ENCODE peak calls at places on chromosomes 12 and 14, in seven cellular contexts. Q, A, G, S, I, N and X are unnamed samples.
A peak's percentile ranks its signal among the peaks of the same experiment; 100 is the strongest.

GRCh38 chr14:35229495-35230089 is 62.6 kb upstream of the PSMA6 start:
- DNase-seq in Q (no peak), A (no peak), G (no peak), S (no peak), I (no peak), N (no peak), X (no peak)

GRCh38 chr12:98419795-98420402 is 95.5 kb upstream of the TMPO start:
- DNase-seq in Q (no peak), A (no peak), G (no peak), S (no peak), I (no peak), N (no peak), X (no peak)

GRCh38 chr12:57214398-57214781 is 2.2 kb upstream of the NXPH4 start:
- DNase-seq in Q (no peak), A (peak; percentile 50), G (no peak), S (no peak), I (peak; percentile 82), N (peak; percentile 61), X (peak; percentile 89)

GRCh38 chr14:43132441-43132840 is 1374.6 kb downstream of the FSCB start:
- DNase-seq in Q (no peak), A (no peak), G (no peak), S (no peak), I (no peak), N (no peak), X (no peak)

GRCh38 chr14:61341275-61342210 is 20.2 kb downstream of the PRKCH start:
- DNase-seq in Q (peak; percentile 26), A (no peak), G (no peak), S (no peak), I (no peak), N (no peak), X (no peak)

GRCh38 chr12:66709893-66710292 is 31.0 kb upstream of the GRIP1 start:
- DNase-seq in Q (no peak), A (no peak), G (no peak), S (no peak), I (no peak), N (no peak), X (no peak)

GRCh38 chr12:53785161-53785560 is 33.4 kb upstream of the CISTR start:
- DNase-seq in Q (no peak), A (no peak), G (no peak), S (no peak), I (no peak), N (no peak), X (no peak)

GRCh38 chr14:105154476-105154871 is 14.1 kb downstream of the JAG2 start:
- DNase-seq in Q (no peak), A (no peak), G (no peak), S (no peak), I (no peak), N (no peak), X (peak; percentile 62)

GRCh38 chr12:20822415-20822814 is 11.9 kb downstream of the SLCO1B3 start:
- DNase-seq in Q (no peak), A (no peak), G (no peak), S (peak; percentile 64), I (no peak), N (no peak), X (no peak)

GRCh38 chr12:93387780-93388179 is 10.1 kb downstream of the NUDT4 start:
- DNase-seq in Q (peak; percentile 21), A (peak; percentile 81), G (no peak), S (no peak), I (no peak), N (no peak), X (no peak)

GRCh38 chr12:65609359-65609771 is 214.9 kb upstream of the HMGA2 start:
- DNase-seq in Q (no peak), A (peak; percentile 93), G (no peak), S (peak; percentile 84), I (no peak), N (no peak), X (no peak)

GRCh38 chr12:71399197-71399596 is 40.4 kb upstream of the LGR5 start:
- DNase-seq in Q (no peak), A (no peak), G (no peak), S (no peak), I (no peak), N (no peak), X (no peak)

GRCh38 chr14:92409069-92409468 is 86.1 kb downstream of the SLC24A4 start:
- DNase-seq in Q (no peak), A (no peak), G (peak; percentile 81), S (no peak), I (no peak), N (no peak), X (no peak)

GRCh38 chr14:97021571-97022171 is 224.5 kb downstream of the VRK1 start:
- DNase-seq in Q (no peak), A (no peak), G (no peak), S (no peak), I (peak; percentile 19), N (no peak), X (no peak)

GRCh38 chr12:111197545-111197944 is 171.3 kb downstream of the PHETA1 start:
- DNase-seq in Q (no peak), A (no peak), G (no peak), S (no peak), I (no peak), N (no peak), X (no peak)

GRCh38 chr14:103056322-103057027 is 874 bp downstream of the CDC42BPB start:
- DNase-seq in Q (no peak), A (peak; percentile 55), G (peak; percentile 83), S (peak; percentile 63), I (peak; percentile 87), N (peak; percentile 69), X (peak; percentile 89)

GRCh38 chr12:120474092-120474960 is 4.8 kb upstream of the SRSF9 start:
- DNase-seq in Q (peak; percentile 76), A (peak; percentile 80), G (no peak), S (peak; percentile 98), I (peak; percentile 56), N (no peak), X (peak; percentile 73)

GRCh38 chr12:29895966-29896365 is 112.2 kb upstream of the TMTC1 start:
- DNase-seq in Q (no peak), A (no peak), G (no peak), S (no peak), I (no peak), N (no peak), X (no peak)
- H3K27ac ChIP-seq in Q (no peak overlapping the region), A (no peak overlapping the region), G (no peak overlapping the region), S (no peak overlapping the region), I (no peak overlapping the region), N (no peak overlapping the region), X (no peak overlapping the region)

GRCh38 chr12:52495385-52495784 is 2.3 kb upstream of the KRT6A start:
- DNase-seq in Q (peak; percentile 81), A (no peak), G (no peak), S (no peak), I (peak; percentile 59), N (no peak), X (no peak)

GRCh38 chr12:52494100-52494499 is 1.0 kb upstream of the KRT6A start:
- DNase-seq in Q (no peak), A (no peak), G (no peak), S (no peak), I (no peak), N (no peak), X (no peak)

GRCh38 chr12:52496054-52496453 is 3.0 kb upstream of the KRT6A start:
- DNase-seq in Q (no peak), A (no peak), G (no peak), S (no peak), I (no peak), N (no peak), X (no peak)

GRCh38 chr12:52493172-52493571 is at the start of gene KRT6A:
- DNase-seq in Q (peak; percentile 93), A (no peak), G (no peak), S (peak; percentile 62), I (no peak), N (no peak), X (no peak)

GRCh38 chr12:52494518-52494917 is 1.5 kb upstream of the KRT6A start:
- DNase-seq in Q (peak; percentile 96), A (no peak), G (peak; percentile 87), S (no peak), I (peak; percentile 42), N (peak; percentile 80), X (no peak)
- H3K27ac ChIP-seq in Q (peak overlapping the region; percentile 99), A (no peak overlapping the region), G (no peak overlapping the region), S (no peak overlapping the region), I (peak overlapping the region; percentile 45), N (no peak overlapping the region), X (no peak overlapping the region)

GRCh38 chr12:114668151-114668891 is 15.7 kb downstream of the TBX3 start:
- DNase-seq in Q (peak; percentile 26), A (peak; percentile 84), G (peak; percentile 84), S (peak; percentile 46), I (peak; percentile 96), N (peak; percentile 66), X (peak; percentile 75)
- H3K27ac ChIP-seq in Q (no peak overlapping the region), A (peak overlapping the region; percentile 89), G (peak overlapping the region; percentile 38), S (no peak overlapping the region), I (peak overlapping the region; percentile 97), N (peak overlapping the region; percentile 26), X (no peak overlapping the region)

DNA sequence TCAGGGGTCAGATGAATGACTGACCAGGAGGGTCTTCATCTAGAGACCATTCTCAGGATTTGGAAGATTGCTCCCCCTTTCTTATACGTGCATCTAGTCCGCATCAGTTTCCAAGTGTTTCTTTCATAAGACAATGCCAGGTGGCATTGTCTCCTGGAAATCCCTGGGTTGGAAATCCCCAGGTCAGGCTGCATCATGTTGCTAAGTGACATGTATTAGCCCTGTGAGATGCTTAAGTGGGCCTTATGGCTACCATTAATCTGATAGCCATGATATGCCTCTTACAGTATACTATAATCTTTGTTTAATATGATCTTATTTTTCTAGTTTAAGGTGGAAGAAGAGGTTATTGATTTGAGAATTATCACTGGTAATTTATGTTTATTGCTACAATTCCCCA is 92.8 kb downstream of the DIO3 start:
- DNase-seq in Q (no peak), A (no peak), G (no peak), S (no peak), I (no peak), N (no peak), X (no peak)
- H3K27ac ChIP-seq in Q (no peak overlapping the region), A (no peak overlapping the region), G (no peak overlapping the region), S (no peak overlapping the region), I (no peak overlapping the region), N (no peak overlapping the region), X (no peak overlapping the region)

GRCh38 chr12:133236556-133236955 is 879 bp upstream of the ANHX start:
- DNase-seq in Q (no peak), A (no peak), G (no peak), S (no peak), I (no peak), N (peak; percentile 19), X (no peak)

GRCh38 chr12:133233993-133234564 is 1.6 kb downstream of the ANHX start:
- DNase-seq in Q (no peak), A (no peak), G (no peak), S (no peak), I (peak; percentile 2), N (peak; percentile 24), X (no peak)

GRCh38 chr12:133234971-133235370 is 706 bp downstream of the ANHX start:
- DNase-seq in Q (no peak), A (no peak), G (no peak), S (no peak), I (peak; percentile 2), N (peak; percentile 18), X (no peak)

GRCh38 chr12:133236144-133236543 is 467 bp upstream of the ANHX start:
- DNase-seq in Q (no peak), A (no peak), G (no peak), S (no peak), I (peak; percentile 2), N (peak; percentile 9), X (no peak)

GRCh38 chr12:133235401-133236112 is at the start of gene ANHX:
- DNase-seq in Q (no peak), A (no peak), G (no peak), S (no peak), I (peak; percentile 1), N (peak; percentile 17), X (no peak)
- H3K27ac ChIP-seq in Q (no peak within 1 kb of the TSS), A (no peak within 1 kb of the TSS), G (no peak within 1 kb of the TSS), S (no peak within 1 kb of the TSS), I (no peak within 1 kb of the TSS), N (no peak within 1 kb of the TSS), X (no peak within 1 kb of the TSS)